ENCODE peak calls at places on chromosomes 12 and 14, in four cellular contexts. H is stomach, G is HEK293T, N is RPMI7951. V is an unnamed sample.

GRCh38 chr12:132818562-132818961 is 10.1 kb downstream of the GOLGA3 start:
- DNase-seq in H (no peak), G (no peak), N (no peak), V (no peak)

GRCh38 chr14:22265319-22266140 is 323.5 kb downstream of the DAD1 start:
- DNase-seq in H (no peak), G (no peak), N (no peak), V (no peak)

GRCh38 chr12:62256408-62257079 is 3.7 kb upstream of the USP15 start:
- DNase-seq in H (no peak), G (no peak), N (no peak), V (no peak)

GRCh38 chr12:48930475-48930874 is 5.2 kb upstream of the FKBP11 start:
- DNase-seq in H (no peak), G (no peak), N (no peak), V (no peak)

GRCh38 chr12:127485528-127485927 is 781.4 kb upstream of the TMEM132C start:
- DNase-seq in H (peak; percentile 58), G (no peak), N (peak; percentile 93), V (no peak)

GRCh38 chr14:55267816-55268215 is 3.4 kb upstream of the FBXO34 start:
- DNase-seq in H (no peak), G (no peak), N (no peak), V (peak; percentile 50)

GRCh38 chr12:121812320-121812871 is 8.6 kb downstream of the SETD1B start:
- DNase-seq in H (peak; percentile 87), G (no peak), N (peak; percentile 33), V (peak; percentile 82)

GRCh38 chr14:97538749-97539388 is 741.7 kb downstream of the VRK1 start:
- DNase-seq in H (no peak), G (no peak), N (no peak), V (no peak)

GRCh38 chr12:132186857-132187620 is 42.8 kb downstream of the NOC4L start:
- DNase-seq in H (no peak), G (no peak), N (no peak), V (no peak)